ENCODE peak calls at places on chromosome 7, in seven cellular contexts. B is pons, K is AML-193, F is epithelial cell of esophagus, D is fibroblast of lung, C is K562, L is A549. R is an unnamed sample.

GRCh38 chr7:130910949-130911944 is 177.2 kb upstream of the KLF14 start:
- DNase-seq in B (no peak), K (no peak), F (peak), D (peak), C (peak), L (no peak), R (peak)

GRCh38 chr7:3968234-3968633 is 667.2 kb downstream of the SDK1 start:
- DNase-seq in B (no peak), K (no peak), F (peak), D (no peak), C (no peak), L (no peak), R (no peak)

GRCh38 chr7:33909312-33909711 is 4.0 kb downstream of the BMPER start:
- DNase-seq in B (no peak), K (no peak), F (no peak), D (peak), C (no peak), L (no peak), R (no peak)

GRCh38 chr7:155643804-155644177 is 670 bp upstream of the RBM33 start:
- DNase-seq in B (no peak), K (no peak), F (no peak), D (no peak), C (no peak), L (peak), R (no peak)

GRCh38 chr7:45650404-45651055 is 76.4 kb downstream of the ADCY1 start:
- DNase-seq in B (no peak), K (no peak), F (no peak), D (no peak), C (no peak), L (no peak), R (no peak)

GRCh38 chr7:125059861-125060456 is 130.3 kb upstream of the POT1 start:
- DNase-seq in B (no peak), K (peak), F (peak), D (peak), C (no peak), L (no peak), R (no peak)

GRCh38 chr7:54678763-54679396 is 80.1 kb downstream of the SEC61G start:
- DNase-seq in B (no peak), K (no peak), F (peak), D (no peak), C (no peak), L (no peak), R (no peak)

GRCh38 chr7:137546009-137546408 is 202.5 kb upstream of the PTN start:
- DNase-seq in B (no peak), K (no peak), F (no peak), D (no peak), C (no peak), L (no peak), R (no peak)

GRCh38 chr7:55939514-55940123 is 12.1 kb upstream of the MRPS17 start:
- DNase-seq in B (no peak), K (no peak), F (no peak), D (no peak), C (no peak), L (no peak), R (no peak)